ENCODE peak calls at places on chromosomes 4 and X, in ten cellular contexts. One of them, this sample, is unnamed.

GRCh38 chr4:187183351-187183750 is 459.7 kb upstream of the FAT1 start:
- DNase-seq in fibroblast of pulmonary artery: no peak
- DNase-seq in kidney glomerular epithelial cell: no peak
- DNase-seq in MM.1S: no peak
- DNase-seq in adrenal gland: no peak
- DNase-seq in CD4-positive, alpha-beta T cell: no peak
- DNase-seq in HL-60: no peak
- DNase-seq in lower lobe of right lung: no peak
- DNase-seq in fibroblast of the aortic adventitia: no peak
- DNase-seq in GM03348: no peak
- DNase-seq in this sample: no peak

GRCh38 chr4:38747629-38748028 is 35.2 kb downstream of the TLR10 start:
- DNase-seq in kidney glomerular epithelial cell: no peak
- DNase-seq in adrenal gland: no peak
- DNase-seq in GM03348: no peak
- DNase-seq in CD4-positive, alpha-beta T cell: no peak
- DNase-seq in fibroblast of the aortic adventitia: no peak
- DNase-seq in MM.1S: no peak
- DNase-seq in lower lobe of right lung: no peak
- DNase-seq in fibroblast of pulmonary artery: no peak
- DNase-seq in HL-60: no peak
- DNase-seq in this sample: no peak

GRCh38 chrX:47523297-47523696 is 37.7 kb upstream of the ARAF start:
- DNase-seq in lower lobe of right lung: peak
- DNase-seq in MM.1S: peak
- DNase-seq in HL-60: peak
- DNase-seq in fibroblast of pulmonary artery: peak
- DNase-seq in GM03348: peak
- DNase-seq in fibroblast of the aortic adventitia: peak
- DNase-seq in kidney glomerular epithelial cell: peak
- DNase-seq in adrenal gland: peak
- DNase-seq in CD4-positive, alpha-beta T cell: peak
- DNase-seq in this sample: peak

GRCh38 chr4:22030321-22030720 is 81.7 kb upstream of the KCNIP4 start:
- DNase-seq in CD4-positive, alpha-beta T cell: no peak
- DNase-seq in MM.1S: no peak
- DNase-seq in lower lobe of right lung: no peak
- DNase-seq in HL-60: no peak
- DNase-seq in GM03348: no peak
- DNase-seq in fibroblast of the aortic adventitia: no peak
- DNase-seq in kidney glomerular epithelial cell: no peak
- DNase-seq in adrenal gland: no peak
- DNase-seq in fibroblast of pulmonary artery: no peak
- DNase-seq in this sample: no peak

GRCh38 chr4:8316251-8316771 is 46.8 kb downstream of the HTRA3 start:
- DNase-seq in GM03348: no peak
- DNase-seq in MM.1S: no peak
- DNase-seq in HL-60: no peak
- DNase-seq in fibroblast of the aortic adventitia: no peak
- DNase-seq in lower lobe of right lung: no peak
- DNase-seq in kidney glomerular epithelial cell: no peak
- DNase-seq in fibroblast of pulmonary artery: no peak
- DNase-seq in CD4-positive, alpha-beta T cell: no peak
- DNase-seq in adrenal gland: no peak
- DNase-seq in this sample: no peak

GRCh38 chrX:44903107-44903506 is 30.1 kb downstream of the KDM6A start:
- DNase-seq in kidney glomerular epithelial cell: no peak
- DNase-seq in adrenal gland: no peak
- DNase-seq in fibroblast of the aortic adventitia: peak
- DNase-seq in MM.1S: no peak
- DNase-seq in GM03348: peak
- DNase-seq in lower lobe of right lung: no peak
- DNase-seq in fibroblast of pulmonary artery: peak
- DNase-seq in HL-60: no peak
- DNase-seq in CD4-positive, alpha-beta T cell: no peak
- DNase-seq in this sample: no peak

GRCh38 chrX:38816158-38816557 is 14.9 kb downstream of the MID1IP1 start:
- DNase-seq in kidney glomerular epithelial cell: no peak
- DNase-seq in GM03348: no peak
- DNase-seq in CD4-positive, alpha-beta T cell: no peak
- DNase-seq in fibroblast of pulmonary artery: no peak
- DNase-seq in lower lobe of right lung: no peak
- DNase-seq in MM.1S: no peak
- DNase-seq in HL-60: no peak
- DNase-seq in fibroblast of the aortic adventitia: no peak
- DNase-seq in adrenal gland: no peak
- DNase-seq in this sample: no peak

GRCh38 chrX:40931921-40932320 is 153.3 kb upstream of the USP9X start:
- DNase-seq in CD4-positive, alpha-beta T cell: no peak
- DNase-seq in MM.1S: no peak
- DNase-seq in lower lobe of right lung: no peak
- DNase-seq in adrenal gland: no peak
- DNase-seq in fibroblast of the aortic adventitia: peak
- DNase-seq in kidney glomerular epithelial cell: no peak
- DNase-seq in GM03348: no peak
- DNase-seq in HL-60: no peak
- DNase-seq in fibroblast of pulmonary artery: peak
- DNase-seq in this sample: no peak

GRCh38 chrX:103329991-103330390 is at the start of gene TCEAL7:
- DNase-seq in fibroblast of the aortic adventitia: peak
- DNase-seq in adrenal gland: no peak
- DNase-seq in HL-60: no peak
- DNase-seq in fibroblast of pulmonary artery: peak
- DNase-seq in MM.1S: no peak
- DNase-seq in GM03348: peak
- DNase-seq in kidney glomerular epithelial cell: no peak
- DNase-seq in lower lobe of right lung: no peak
- DNase-seq in CD4-positive, alpha-beta T cell: no peak
- DNase-seq in this sample: no peak

GRCh38 chr4:2337131-2337723 is 75.3 kb upstream of the MXD4 start:
- DNase-seq in MM.1S: no peak
- DNase-seq in fibroblast of pulmonary artery: no peak
- DNase-seq in kidney glomerular epithelial cell: no peak
- DNase-seq in HL-60: no peak
- DNase-seq in CD4-positive, alpha-beta T cell: no peak
- DNase-seq in lower lobe of right lung: no peak
- DNase-seq in adrenal gland: no peak
- DNase-seq in fibroblast of the aortic adventitia: no peak
- DNase-seq in GM03348: no peak
- DNase-seq in this sample: no peak

GRCh38 chrX:118346258-118347094 is 570 bp downstream of the WDR44 start:
- DNase-seq in lower lobe of right lung: peak
- DNase-seq in HL-60: no peak
- DNase-seq in CD4-positive, alpha-beta T cell: peak
- DNase-seq in MM.1S: peak
- DNase-seq in adrenal gland: peak
- DNase-seq in fibroblast of pulmonary artery: no peak
- DNase-seq in kidney glomerular epithelial cell: no peak
- DNase-seq in fibroblast of the aortic adventitia: no peak
- DNase-seq in GM03348: peak
- DNase-seq in this sample: peak

GRCh38 chr4:148634476-148634875 is 192.3 kb upstream of the NR3C2 start:
- DNase-seq in HL-60: no peak
- DNase-seq in fibroblast of the aortic adventitia: no peak
- DNase-seq in fibroblast of pulmonary artery: no peak
- DNase-seq in CD4-positive, alpha-beta T cell: no peak
- DNase-seq in lower lobe of right lung: no peak
- DNase-seq in adrenal gland: no peak
- DNase-seq in GM03348: peak
- DNase-seq in MM.1S: no peak
- DNase-seq in kidney glomerular epithelial cell: peak
- DNase-seq in this sample: no peak

GRCh38 chr4:150251752-150252190 is 173.5 kb downstream of the DCLK2 start:
- DNase-seq in fibroblast of the aortic adventitia: peak
- DNase-seq in lower lobe of right lung: no peak
- DNase-seq in MM.1S: no peak
- DNase-seq in CD4-positive, alpha-beta T cell: no peak
- DNase-seq in adrenal gland: no peak
- DNase-seq in fibroblast of pulmonary artery: no peak
- DNase-seq in GM03348: no peak
- DNase-seq in HL-60: no peak
- DNase-seq in kidney glomerular epithelial cell: no peak
- DNase-seq in this sample: no peak

GRCh38 chrX:153055827-153056748 is at the start of gene PNMA3:
- DNase-seq in GM03348: no peak
- DNase-seq in fibroblast of pulmonary artery: no peak
- DNase-seq in fibroblast of the aortic adventitia: no peak
- DNase-seq in CD4-positive, alpha-beta T cell: no peak
- DNase-seq in lower lobe of right lung: no peak
- DNase-seq in adrenal gland: no peak
- DNase-seq in HL-60: no peak
- DNase-seq in kidney glomerular epithelial cell: no peak
- DNase-seq in MM.1S: no peak
- DNase-seq in this sample: no peak

GRCh38 chrX:37871626-37872302 is 24.4 kb upstream of the DYNLT3 start:
- DNase-seq in lower lobe of right lung: no peak
- DNase-seq in adrenal gland: peak
- DNase-seq in fibroblast of the aortic adventitia: peak
- DNase-seq in CD4-positive, alpha-beta T cell: no peak
- DNase-seq in MM.1S: no peak
- DNase-seq in fibroblast of pulmonary artery: peak
- DNase-seq in GM03348: peak
- DNase-seq in kidney glomerular epithelial cell: peak
- DNase-seq in HL-60: no peak
- DNase-seq in this sample: no peak

This sample was measured in T-helper 17 cell.